ENCODE peak calls at places on chromosomes 6 and 20, in five cellular contexts. P, X, N, W and H are unnamed samples.

GRCh38 chr6:110002676-110003075 is 24.6 kb downstream of the GPR6 start:
- DNase-seq in P (no peak), X (no peak), N (no peak), W (no peak), H (no peak)

GRCh38 chr20:50713677-50714101 is 17.7 kb upstream of the PARD6B start:
- DNase-seq in P (peak), X (no peak), N (no peak), W (peak), H (no peak)

GRCh38 chr6:52108128-52108527 is 20.7 kb upstream of the PKHD1 start:
- DNase-seq in P (no peak), X (no peak), N (no peak), W (peak), H (no peak)

GRCh38 chr6:87154641-87155271 is 609 bp upstream of the ZNF292 start:
- DNase-seq in P (peak), X (no peak), N (no peak), W (no peak), H (peak)

GRCh38 chr20:32664352-32665159 is 9.2 kb downstream of the C20orf203 start:
- DNase-seq in P (no peak), X (no peak), N (no peak), W (no peak), H (no peak)

GRCh38 chr6:49565855-49566254 is 15.4 kb downstream of the C6orf141 start:
- DNase-seq in P (no peak), X (no peak), N (no peak), W (no peak), H (no peak)

GRCh38 chr6:45417461-45417860 is 39.7 kb upstream of the SUPT3H start:
- DNase-seq in P (no peak), X (no peak), N (no peak), W (no peak), H (no peak)

GRCh38 chr20:32578840-32579239 is 6.3 kb downstream of the NOL4L start:
- DNase-seq in P (no peak), X (no peak), N (no peak), W (no peak), H (no peak)

GRCh38 chr6:139523986-139524385 is 149.5 kb upstream of the CITED2 start:
- DNase-seq in P (no peak), X (no peak), N (no peak), W (no peak), H (no peak)

GRCh38 chr6:88177961-88178464 is 11.9 kb upstream of the CNR1 start:
- DNase-seq in P (peak), X (no peak), N (no peak), W (no peak), H (no peak)

GRCh38 chr20:41058007-41058673 is 29.5 kb downstream of the TOP1 start:
- DNase-seq in P (no peak), X (no peak), N (no peak), W (no peak), H (peak)

GRCh38 chr20:52783769-52784168 is 188.4 kb upstream of the TSHZ2 start:
- DNase-seq in P (peak), X (peak), N (no peak), W (peak), H (peak)

GRCh38 chr20:41222703-41223102 is 85.4 kb downstream of the PLCG1 start:
- DNase-seq in P (no peak), X (no peak), N (no peak), W (no peak), H (peak)

GRCh38 chr20:45860573-45861011 is 3.2 kb downstream of the ZSWIM3 start:
- DNase-seq in P (no peak), X (no peak), N (no peak), W (no peak), H (peak)

GRCh38 chr20:3210346-3210745 is 1.0 kb downstream of the ITPA start:
- DNase-seq in P (no peak), X (no peak), N (no peak), W (no peak), H (no peak)

GRCh38 chr6:11424395-11425050 is 113.0 kb upstream of the TMEM170B start:
- DNase-seq in P (peak), X (no peak), N (no peak), W (no peak), H (no peak)

GRCh38 chr6:129903082-129903481 is 42.0 kb upstream of the TMEM244 start:
- DNase-seq in P (peak), X (no peak), N (no peak), W (no peak), H (no peak)

GRCh38 chr6:158323561-158323958 is 11.3 kb downstream of the TULP4 start:
- DNase-seq in P (no peak), X (no peak), N (no peak), W (no peak), H (no peak)

GRCh38 chr20:47205577-47206123 is 150.8 kb downstream of the ZMYND8 start:
- DNase-seq in P (peak), X (no peak), N (peak), W (peak), H (peak)

DNA sequence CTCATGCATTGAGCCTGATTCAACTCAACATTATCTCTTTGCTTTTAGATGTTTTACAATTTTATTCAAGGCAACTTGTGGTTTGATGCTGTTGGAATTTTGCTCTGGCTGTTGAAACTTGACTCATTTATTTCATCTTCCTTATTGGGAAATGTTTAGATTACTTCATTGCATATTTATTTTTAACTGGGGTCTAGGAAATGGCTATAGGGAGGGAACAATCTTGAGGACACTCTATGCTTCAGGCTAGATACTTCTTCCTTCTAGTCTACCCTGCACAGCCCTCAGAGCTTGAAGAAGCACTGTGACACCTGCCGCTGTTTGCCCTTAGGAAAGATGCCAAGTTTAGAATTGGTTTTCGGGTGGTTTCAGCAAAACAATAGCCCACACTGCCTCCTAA is 183.4 kb downstream of the ADGRG6 start:
- DNase-seq in P (no peak), X (no peak), N (no peak), W (no peak), H (peak)
- H2BK5ac ChIP-seq in P (no peak), X (no peak), N (no peak), W (no peak), H (no peak)

DNA sequence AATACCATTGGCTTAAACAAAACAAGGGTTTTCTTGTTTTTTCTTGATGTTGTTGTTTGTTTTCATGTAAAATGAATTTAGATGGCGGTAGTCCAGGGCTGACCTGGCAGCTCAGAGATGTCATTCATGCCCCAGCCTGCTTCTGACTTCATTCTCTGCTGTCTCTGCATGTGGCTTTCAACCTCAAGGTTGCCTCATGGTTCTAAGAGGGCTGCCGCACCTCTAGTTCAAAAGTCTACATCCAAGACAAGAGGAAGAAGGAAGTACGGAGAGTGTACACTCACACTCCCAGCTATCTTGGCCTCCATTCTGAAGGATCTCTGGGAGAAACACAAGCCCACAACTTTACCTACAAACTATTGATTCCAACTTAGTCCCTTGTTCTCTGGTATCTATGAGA is 1.2 kb upstream of the BTN3A3 start:
- DNase-seq in P (no peak), X (no peak), N (no peak), W (no peak), H (no peak)
- H3K23ac ChIP-seq in P (no peak), X (no peak), N (no peak), W (no peak), H (no peak)

GRCh38 chr6:89452269-89452668 is 19.3 kb downstream of the ANKRD6 start:
- DNase-seq in P (no peak), X (no peak), N (no peak), W (no peak), H (no peak)
- H2BK12ac ChIP-seq in P (no peak), X (no peak), N (no peak), W (no peak), H (no peak)

GRCh38 chr6:170545405-170545804 is 7.7 kb downstream of the PSMB1 start:
- DNase-seq in P (no peak), X (no peak), N (no peak), W (no peak), H (peak)
- H2BK5ac ChIP-seq in P (no peak), X (no peak), N (no peak), W (no peak), H (no peak)

GRCh38 chr20:4247898-4248858 is 232.8 kb upstream of the RNF24 start:
- DNase-seq in P (no peak), X (no peak), N (no peak), W (peak), H (no peak)
- H3K23ac ChIP-seq in P (no peak), X (no peak), N (peak), W (no peak), H (peak)

DNA sequence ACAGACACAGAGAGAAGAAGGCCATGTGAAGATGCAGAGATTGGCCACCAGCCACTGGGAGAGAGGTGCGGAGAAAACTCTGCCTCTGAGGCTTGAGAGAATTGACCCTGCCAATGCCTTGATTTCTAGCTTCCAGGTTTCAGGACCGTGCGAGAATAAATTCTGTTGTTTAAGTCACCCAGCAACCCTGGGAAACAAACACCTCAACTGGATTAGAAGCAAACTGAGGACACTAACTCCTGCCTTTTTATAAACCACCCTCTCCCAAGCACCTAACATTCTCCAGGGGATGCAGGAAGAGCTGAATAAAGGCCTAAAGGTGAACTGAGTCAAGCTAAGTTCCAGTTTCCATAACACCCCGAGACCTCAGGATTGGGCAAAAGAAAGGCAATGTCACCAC is 136.1 kb downstream of the ANKRD60 start:
- DNase-seq in P (no peak), X (no peak), N (no peak), W (no peak), H (no peak)
- H2BK12ac ChIP-seq in P (no peak), X (no peak), N (no peak), W (no peak), H (no peak)

DNA sequence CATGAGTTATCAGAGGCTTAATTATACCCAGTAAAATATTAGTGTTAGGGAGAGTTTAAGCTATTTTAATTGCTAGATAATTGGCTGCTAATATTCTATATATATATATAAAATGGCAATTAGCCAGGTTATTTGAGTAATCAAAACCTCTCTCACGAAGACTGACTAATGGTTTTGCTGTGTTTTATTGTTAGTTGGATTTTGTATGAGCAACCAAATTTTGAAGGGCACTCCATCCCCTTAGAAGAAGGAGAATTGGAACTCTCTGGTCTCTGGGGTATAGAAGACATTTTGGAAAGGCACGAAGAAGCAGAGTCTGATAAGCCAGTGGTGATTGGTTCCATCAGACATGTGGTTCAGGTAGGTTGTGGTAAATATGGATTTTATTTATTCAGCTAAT is 102.2 kb downstream of the RTN4IP1 start:
- DNase-seq in P (no peak), X (no peak), N (no peak), W (no peak), H (no peak)
- H2BK5ac ChIP-seq in P (no peak), X (no peak), N (no peak), W (no peak), H (no peak)

GRCh38 chr20:21801193-21801592 is 95.7 kb downstream of the PAX1 start:
- DNase-seq in P (peak), X (no peak), N (no peak), W (no peak), H (no peak)
- H3K23ac ChIP-seq in P (no peak), X (no peak), N (no peak), W (no peak), H (no peak)